ENCODE peak calls at places on chromosomes 4 and X, in six cellular contexts. V is endodermal cell, W is upper lobe of left lung, O is HFF-Myc, N is AG04450, P is keratinocyte. I is an unnamed sample.

GRCh38 chr4:48939785-48940184 is 33.2 kb upstream of the OCIAD2 start:
- DNase-seq in V (no peak), W (no peak), O (peak), N (peak), P (peak), I (peak)

GRCh38 chrX:155263854-155264628 is at the start of gene RAB39B:
- DNase-seq in V (peak), W (peak), O (peak), N (peak), P (no peak), I (no peak)

GRCh38 chrX:71195959-71196727 is 26.9 kb upstream of the GJB1 start:
- DNase-seq in V (peak), W (no peak), O (no peak), N (no peak), P (no peak), I (no peak)

GRCh38 chr4:153153339-153153851 is 50.8 kb upstream of the TRIM2 start:
- DNase-seq in V (no peak), W (peak), O (no peak), N (no peak), P (no peak), I (no peak)

GRCh38 chr4:8727546-8728510 is 135.3 kb downstream of the CPZ start:
- DNase-seq in V (peak), W (peak), O (no peak), N (no peak), P (no peak), I (no peak)

GRCh38 chrX:49309401-49309981 is 6.0 kb downstream of the GAGE10 start:
- DNase-seq in V (peak), W (no peak), O (no peak), N (no peak), P (no peak), I (no peak)

GRCh38 chr4:1604706-1605205 is 79.4 kb downstream of the FAM53A start:
- DNase-seq in V (no peak), W (no peak), O (no peak), N (no peak), P (no peak), I (no peak)

GRCh38 chr4:94974773-94975172 is 217.0 kb downstream of the BMPR1B start:
- DNase-seq in V (no peak), W (no peak), O (no peak), N (no peak), P (no peak), I (peak)

GRCh38 chrX:114365045-114365834 is 218.6 kb upstream of the HTR2C start:
- DNase-seq in V (no peak), W (no peak), O (no peak), N (no peak), P (no peak), I (no peak)

GRCh38 chrX:134982748-134983147 is 8.0 kb upstream of the SMIM10 start:
- DNase-seq in V (no peak), W (no peak), O (no peak), N (no peak), P (no peak), I (no peak)

GRCh38 chrX:77900688-77901087 is 1.4 kb downstream of the COX7B start:
- DNase-seq in V (no peak), W (no peak), O (no peak), N (no peak), P (no peak), I (no peak)

GRCh38 chr4:71639380-71639779 is 144.5 kb downstream of the GC start:
- DNase-seq in V (peak), W (no peak), O (no peak), N (no peak), P (no peak), I (no peak)

GRCh38 chr4:84967292-84967651 is 782 bp upstream of the WDFY3 start:
- DNase-seq in V (no peak), W (peak), O (no peak), N (no peak), P (no peak), I (no peak)

GRCh38 chr4:12692815-12693214 is 791.3 kb downstream of the RAB28 start:
- DNase-seq in V (no peak), W (no peak), O (no peak), N (no peak), P (no peak), I (no peak)

GRCh38 chr4:64617813-64618212 is 208.6 kb upstream of the TECRL start:
- DNase-seq in V (no peak), W (no peak), O (no peak), N (no peak), P (no peak), I (no peak)
- TF ChIP-seq CTCF in V (peak), W (no peak), O (no peak), N (no peak), P (peak), I (no peak)

GRCh38 chr4:100848865-100849264 is 331.0 kb upstream of the EMCN start:
- DNase-seq in V (peak), W (no peak), O (no peak), N (no peak), P (no peak), I (no peak)
- TF ChIP-seq CTCF in V (peak), W (no peak), O (no peak), N (no peak), P (peak), I (peak)

GRCh38 chr4:104677122-104677521 is 182.4 kb upstream of the CXXC4 start:
- DNase-seq in V (peak), W (no peak), O (no peak), N (no peak), P (no peak), I (peak)

DNA sequence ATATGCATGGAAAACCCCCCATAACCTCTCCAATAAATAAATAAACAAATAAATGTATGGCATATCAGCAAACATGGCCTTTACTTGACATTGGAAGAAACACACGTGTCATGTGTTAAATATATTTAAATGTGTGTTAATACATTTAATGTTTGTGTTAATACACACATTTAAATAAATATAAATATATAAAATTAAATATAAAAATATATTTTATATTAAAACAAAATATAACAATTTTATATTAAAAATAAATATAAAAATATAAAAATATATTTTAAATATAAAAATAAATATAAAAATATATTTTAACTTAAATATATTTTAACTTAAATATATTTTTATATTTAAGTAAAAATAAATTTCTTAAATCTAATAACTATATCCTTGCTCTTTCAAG is 187.6 kb upstream of the CXXC4 start:
- DNase-seq in V (no peak), W (no peak), O (no peak), N (no peak), P (no peak), I (no peak)
- TF ChIP-seq CTCF in V (no peak), W (no peak), O (no peak), N (no peak), P (no peak), I (no peak)

GRCh38 chr4:117560329-117560728 is 474.0 kb upstream of the NDST3 start:
- DNase-seq in V (no peak), W (no peak), O (no peak), N (peak), P (no peak), I (no peak)
- TF ChIP-seq CTCF in V (no peak), W (no peak), O (no peak), N (peak), P (no peak), I (no peak)

GRCh38 chrX:31038585-31039326 is 33.1 kb downstream of the FTHL17 start:
- DNase-seq in V (peak), W (no peak), O (peak), N (peak), P (no peak), I (no peak)

GRCh38 chrX:31039327-31039711 is 32.5 kb downstream of the FTHL17 start:
- DNase-seq in V (no peak), W (no peak), O (no peak), N (no peak), P (no peak), I (no peak)

DNA sequence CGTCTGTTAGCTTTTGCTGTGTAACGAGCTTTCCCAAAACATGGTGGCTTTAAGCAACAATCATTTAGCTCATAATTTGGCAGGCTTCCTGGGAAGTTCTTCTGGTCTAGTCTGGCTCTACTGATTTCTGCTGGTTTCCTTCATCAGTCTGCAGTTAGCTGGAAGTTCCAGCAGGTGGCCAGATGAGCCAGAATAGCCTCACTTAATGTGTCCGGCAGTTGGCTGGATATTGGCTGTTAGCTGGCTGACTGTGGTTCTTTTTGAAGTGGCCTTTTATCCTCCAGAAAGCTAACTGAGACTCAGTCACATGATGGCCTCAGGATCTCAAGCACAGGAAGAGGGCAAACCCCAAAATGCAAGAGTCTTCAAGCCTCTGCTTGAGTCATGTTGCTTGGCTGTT is 34.9 kb downstream of the FTHL17 start:
- DNase-seq in V (peak), W (peak), O (peak), N (peak), P (no peak), I (no peak)
- TF ChIP-seq CTCF in V (peak), W (peak), O (peak), N (peak), P (peak), I (peak)

DNA sequence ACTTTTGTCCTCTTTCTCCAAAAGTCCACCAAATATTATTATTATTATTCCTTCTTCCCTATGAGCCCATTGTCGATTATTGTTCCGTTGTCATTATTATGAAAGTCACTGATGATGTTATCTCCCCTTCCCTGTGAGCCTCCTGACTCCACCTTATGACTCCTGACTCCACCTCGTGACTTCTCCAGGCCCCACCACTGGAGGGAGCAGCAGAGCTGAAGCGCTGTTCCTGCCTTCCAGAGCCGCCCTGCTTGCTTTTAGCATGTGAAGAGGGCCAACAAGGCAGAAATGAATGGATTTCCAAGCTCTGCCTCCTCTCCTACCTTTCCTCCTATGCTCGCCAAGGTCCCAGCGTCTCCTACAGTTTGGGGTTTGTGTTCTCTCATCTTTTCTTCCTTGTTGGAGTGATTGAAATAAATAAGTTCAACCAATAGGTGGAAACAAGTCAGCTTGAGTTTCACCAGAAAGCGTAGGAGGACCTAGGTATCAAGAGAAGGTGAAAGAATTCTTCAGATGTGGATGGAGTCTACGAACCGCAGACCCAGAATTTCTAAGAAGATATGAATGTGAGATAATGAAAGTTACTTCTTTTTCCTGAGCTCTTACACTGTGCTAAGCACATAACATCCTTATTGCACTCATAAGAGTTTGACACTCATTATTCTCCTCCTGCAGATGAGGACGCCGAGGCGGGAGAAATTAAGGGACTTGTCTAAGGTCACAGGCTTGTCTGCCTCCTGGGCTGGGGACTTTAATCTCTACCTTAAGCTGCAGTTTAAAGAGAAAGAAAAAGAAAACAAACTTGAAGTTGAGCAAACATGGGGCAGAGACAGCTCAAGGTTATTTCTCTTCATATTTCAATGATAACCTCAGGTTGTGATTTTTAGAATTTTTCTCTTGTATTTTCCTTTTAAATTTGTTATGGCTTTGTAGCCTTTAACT is 26.1 kb downstream of the IGSF1 start:
- DNase-seq in V (peak), W (no peak), O (no peak), N (no peak), P (no peak), I (no peak)
- TF ChIP-seq CTCF in V (peak), W (peak), O (no peak), N (no peak), P (peak), I (peak)